ENCODE peak calls at places on chromosome 22, in seven cellular contexts. S is pancreas, J is heart left ventricle, A is left cardiac atrium, D is lower leg skin, H is psoas muscle, F is DMS79. G is an unnamed sample.

GRCh38 chr22:46744581-46744980 is 6.5 kb upstream of the CERK start:
- DNase-seq in S (no peak), J (no peak), A (no peak), D (no peak), H (no peak), F (no peak), G (no peak)

GRCh38 chr22:44586337-44586990 is 88.4 kb upstream of the RTL6 start:
- DNase-seq in H (no peak), A (no peak), S (no peak), J (no peak), D (no peak), F (peak), G (no peak)

GRCh38 chr22:42959472-42960145 is 55.3 kb downstream of the PACSIN2 start:
- DNase-seq in J (peak), H (peak), A (peak), D (no peak), S (peak), F (no peak), G (peak)

GRCh38 chr22:42613869-42614268 is 814 bp downstream of the POLDIP3 start:
- DNase-seq in D (no peak), A (no peak), S (no peak), H (no peak), J (no peak), F (no peak), G (no peak)

GRCh38 chr22:43878831-43879550 is 12.8 kb downstream of the PNPLA5 start:
- DNase-seq in J (no peak), D (no peak), F (no peak), H (no peak), A (no peak), S (no peak), G (no peak)

GRCh38 chr22:37425800-37426531 is 1.3 kb downstream of the ELFN2 start:
- DNase-seq in J (no peak), F (peak), D (no peak), S (no peak), H (no peak), A (no peak), G (no peak)

GRCh38 chr22:33515733-33516297 is 404.5 kb downstream of the LARGE1 start:
- DNase-seq in D (no peak), J (peak), F (no peak), H (no peak), A (no peak), S (no peak), G (no peak)

GRCh38 chr22:41305646-41306045 is 4.3 kb downstream of the ZC3H7B start:
- DNase-seq in A (no peak), F (no peak), D (no peak), H (peak), J (no peak), S (no peak), G (no peak)

GRCh38 chr22:22407061-22407460 is 101.5 kb downstream of the ZNF280B start:
- DNase-seq in J (no peak), A (no peak), D (no peak), F (no peak), S (no peak), H (no peak), G (peak)

GRCh38 chr22:39384750-39385480 is 14.7 kb upstream of the TAB1 start:
- DNase-seq in D (no peak), S (no peak), F (no peak), A (no peak), J (peak), H (no peak), G (no peak)

GRCh38 chr22:37650463-37651136 is 7.9 kb upstream of the PDXP start:
- DNase-seq in A (no peak), J (no peak), D (no peak), S (no peak), H (no peak), F (no peak), G (no peak)

GRCh38 chr22:43230983-43231723 is 44.2 kb upstream of the TTLL12 start:
- DNase-seq in A (peak), F (peak), S (peak), J (peak), D (peak), H (no peak), G (no peak)

GRCh38 chr22:42711281-42711731 is 9.4 kb downstream of the A4GALT start:
- DNase-seq in A (no peak), S (no peak), H (no peak), D (no peak), F (no peak), J (no peak), G (no peak)

GRCh38 chr22:28034145-28034759 is 115.2 kb upstream of the PITPNB start:
- DNase-seq in F (no peak), D (no peak), A (no peak), H (no peak), J (no peak), S (no peak), G (no peak)

GRCh38 chr22:24140357-24140756 is 40.9 kb upstream of the SUSD2 start:
- DNase-seq in H (no peak), J (no peak), S (no peak), A (no peak), F (no peak), D (no peak), G (no peak)

GRCh38 chr22:33440756-33441155 is 382.6 kb upstream of the SYN3 start:
- DNase-seq in H (no peak), D (no peak), F (no peak), S (no peak), J (no peak), A (no peak), G (no peak)

GRCh38 chr22:26585104-26585790 is 4.7 kb downstream of the TPST2 start:
- DNase-seq in F (peak), J (peak), A (peak), H (peak), D (no peak), S (no peak), G (peak)

GRCh38 chr22:48192920-48193319 is 1430.5 kb downstream of the TBC1D22A start:
- DNase-seq in J (no peak), A (no peak), F (no peak), S (no peak), D (no peak), H (no peak), G (no peak)

GRCh38 chr22:36873614-36874308 is 13.0 kb downstream of the NCF4 start:
- DNase-seq in S (peak), A (peak), J (peak), H (peak), D (no peak), F (no peak), G (no peak)

GRCh38 chr22:42939451-42939881 is 75.5 kb downstream of the PACSIN2 start:
- DNase-seq in A (no peak), F (no peak), H (no peak), D (no peak), J (no peak), S (no peak), G (no peak)

GRCh38 chr22:37627091-37627490 is 12.4 kb upstream of the SH3BP1 start:
- DNase-seq in H (no peak), D (no peak), S (no peak), J (no peak), A (no peak), F (no peak), G (no peak)

GRCh38 chr22:19740586-19740985 is 17.2 kb downstream of the GP1BB start:
- DNase-seq in J (no peak), D (no peak), S (no peak), F (no peak), H (no peak), A (no peak), G (no peak)

GRCh38 chr22:43541462-43542407 is 129.9 kb downstream of the MPPED1 start:
- DNase-seq in S (no peak), J (no peak), F (no peak), D (no peak), H (no peak), A (no peak), G (no peak)

GRCh38 chr22:46984751-46985506 is 222.5 kb downstream of the TBC1D22A start:
- DNase-seq in J (no peak), S (no peak), A (no peak), D (no peak), F (no peak), H (no peak), G (no peak)

GRCh38 chr22:33328789-33329296 is 270.7 kb upstream of the SYN3 start:
- DNase-seq in A (no peak), F (no peak), H (no peak), D (no peak), J (no peak), S (no peak), G (no peak)

GRCh38 chr22:45831394-45831793 is 145.6 kb downstream of the WNT7B start:
- DNase-seq in A (no peak), F (no peak), S (no peak), J (no peak), H (no peak), D (no peak), G (no peak)

GRCh38 chr22:47633111-47633510 is 870.7 kb downstream of the TBC1D22A start:
- DNase-seq in J (no peak), D (peak), A (no peak), S (no peak), F (no peak), H (no peak), G (no peak)

GRCh38 chr22:49155039-49155808 is 672.4 kb downstream of the BRD1 start:
- DNase-seq in A (no peak), D (no peak), F (no peak), J (no peak), S (no peak), H (no peak), G (no peak)

GRCh38 chr22:44664149-44664548 is 37.9 kb upstream of the PRR5 start:
- DNase-seq in H (peak), F (no peak), J (peak), S (peak), A (peak), D (peak), G (peak)

GRCh38 chr22:21802056-21802455 is 65.4 kb downstream of the MAPK1 start:
- DNase-seq in J (no peak), D (no peak), A (no peak), F (no peak), H (no peak), S (no peak), G (no peak)

G was measured in right atrium auricular region.